ENCODE peak calls at places on chromosomes 1 and 21, in five cellular contexts. One of them, this sample, is unnamed. For H3K27me3 and H3K36me3, the result is how much of the 10 kb centered on the place peaks cover.

GRCh38 chr1:208239518-208240381 is 4.4 kb downstream of the PLXNA2 start:
- DNase-seq in tibial artery: no peak
- DNase-seq in adipocyte: no peak
- DNase-seq in psoas muscle: no peak
- DNase-seq in K562: no peak
- DNase-seq in this sample: no peak

GRCh38 chr1:172185206-172185605 is 235.3 kb upstream of the C1orf105 start:
- DNase-seq in tibial artery: no peak
- DNase-seq in adipocyte: peak
- DNase-seq in psoas muscle: no peak
- DNase-seq in K562: no peak
- DNase-seq in this sample: no peak

GRCh38 chr21:44506279-44507255 is 33.4 kb downstream of the KRTAP10-1 start:
- DNase-seq in tibial artery: no peak
- DNase-seq in adipocyte: no peak
- DNase-seq in psoas muscle: no peak
- DNase-seq in K562: no peak
- DNase-seq in this sample: no peak

GRCh38 chr21:32844653-32845443 is 73.3 kb upstream of the PAXBP1 start:
- DNase-seq in tibial artery: no peak
- DNase-seq in adipocyte: peak
- DNase-seq in psoas muscle: no peak
- DNase-seq in K562: no peak
- DNase-seq in this sample: peak

GRCh38 chr1:180527270-180527669 is 24.9 kb upstream of the ACBD6 start:
- DNase-seq in tibial artery: no peak
- DNase-seq in adipocyte: peak
- DNase-seq in psoas muscle: no peak
- DNase-seq in K562: peak
- DNase-seq in this sample: peak

GRCh38 chr1:40887652-40888051 is 25.5 kb upstream of the CITED4 start:
- DNase-seq in tibial artery: no peak
- DNase-seq in adipocyte: no peak
- DNase-seq in psoas muscle: no peak
- DNase-seq in K562: no peak
- DNase-seq in this sample: no peak

GRCh38 chr21:17105972-17106371 is 406.9 kb upstream of the CXADR start:
- DNase-seq in tibial artery: peak
- DNase-seq in adipocyte: peak
- DNase-seq in psoas muscle: no peak
- DNase-seq in K562: no peak
- DNase-seq in this sample: no peak

GRCh38 chr21:45363921-45364463 is 41.0 kb upstream of the COL18A1 start:
- DNase-seq in tibial artery: peak
- DNase-seq in adipocyte: peak
- DNase-seq in psoas muscle: peak
- DNase-seq in K562: peak
- DNase-seq in this sample: peak

GRCh38 chr1:70140343-70140742 is 65.0 kb downstream of the LRRC40 start:
- DNase-seq in tibial artery: no peak
- DNase-seq in adipocyte: peak
- DNase-seq in psoas muscle: no peak
- DNase-seq in K562: no peak
- DNase-seq in this sample: no peak

GRCh38 chr1:30371179-30371788 is 352.1 kb downstream of the MATN1 start:
- DNase-seq in tibial artery: no peak
- DNase-seq in adipocyte: no peak
- DNase-seq in psoas muscle: no peak
- DNase-seq in K562: no peak
- DNase-seq in this sample: no peak

GRCh38 chr1:231420299-231420958 is 1.7 kb downstream of the EGLN1 start:
- DNase-seq in tibial artery: no peak
- DNase-seq in adipocyte: peak
- DNase-seq in psoas muscle: no peak
- DNase-seq in K562: peak
- DNase-seq in this sample: no peak

GRCh38 chr1:39258925-39259244 is 54.4 kb downstream of the MACF1 start:
- DNase-seq in tibial artery: no peak
- DNase-seq in adipocyte: no peak
- DNase-seq in psoas muscle: no peak
- DNase-seq in K562: no peak
- DNase-seq in this sample: no peak

GRCh38 chr1:25217015-25217414 is 15.3 kb downstream of the SYF2 start:
- DNase-seq in tibial artery: no peak
- DNase-seq in adipocyte: no peak
- DNase-seq in psoas muscle: no peak
- DNase-seq in K562: no peak
- DNase-seq in this sample: no peak

GRCh38 chr1:8472668-8473067 is 154.8 kb downstream of the SLC45A1 start:
- DNase-seq in tibial artery: no peak
- DNase-seq in adipocyte: no peak
- DNase-seq in psoas muscle: no peak
- DNase-seq in K562: no peak
- DNase-seq in this sample: no peak

GRCh38 chr1:173489149-173489600 is 12.0 kb downstream of the PRDX6 start:
- DNase-seq in tibial artery: no peak
- DNase-seq in adipocyte: no peak
- DNase-seq in psoas muscle: no peak
- DNase-seq in K562: no peak
- DNase-seq in this sample: no peak

GRCh38 chr1:113178522-113178921 is 105.5 kb downstream of the LRIG2 start:
- DNase-seq in tibial artery: no peak
- DNase-seq in adipocyte: no peak
- DNase-seq in psoas muscle: no peak
- DNase-seq in K562: no peak
- DNase-seq in this sample: no peak

GRCh38 chr1:17363771-17364170 is 8.2 kb upstream of the PADI6 start:
- DNase-seq in tibial artery: no peak
- DNase-seq in adipocyte: no peak
- DNase-seq in psoas muscle: no peak
- DNase-seq in K562: no peak
- DNase-seq in this sample: no peak

GRCh38 chr1:183021405-183022201 is 1.6 kb upstream of the LAMC1 start:
- DNase-seq in tibial artery: no peak
- DNase-seq in adipocyte: no peak
- DNase-seq in psoas muscle: no peak
- DNase-seq in K562: no peak
- DNase-seq in this sample: no peak

GRCh38 chr1:5752715-5753330 is 239.4 kb downstream of the NPHP4 start:
- DNase-seq in tibial artery: no peak
- DNase-seq in adipocyte: no peak
- DNase-seq in psoas muscle: no peak
- DNase-seq in K562: no peak
- DNase-seq in this sample: no peak

GRCh38 chr1:119631433-119632102 is 16.5 kb downstream of the ZNF697 start:
- DNase-seq in tibial artery: peak
- DNase-seq in adipocyte: peak
- DNase-seq in psoas muscle: peak
- DNase-seq in K562: no peak
- DNase-seq in this sample: peak

GRCh38 chr1:244104309-244105060 is 53.4 kb downstream of the ZBTB18 start:
- DNase-seq in tibial artery: no peak
- DNase-seq in adipocyte: peak
- DNase-seq in psoas muscle: no peak
- DNase-seq in K562: no peak
- DNase-seq in this sample: peak

GRCh38 chr21:32233722-32234301 is 45.0 kb downstream of the MIS18A start:
- DNase-seq in tibial artery: no peak
- DNase-seq in adipocyte: no peak
- DNase-seq in psoas muscle: no peak
- DNase-seq in K562: no peak
- DNase-seq in this sample: no peak

GRCh38 chr1:226659641-226660040 is 79.4 kb downstream of the ITPKB start:
- DNase-seq in tibial artery: no peak
- DNase-seq in adipocyte: no peak
- DNase-seq in psoas muscle: peak
- DNase-seq in K562: no peak
- DNase-seq in this sample: no peak

GRCh38 chr1:226661965-226662364 is 77.1 kb downstream of the ITPKB start:
- DNase-seq in tibial artery: peak
- DNase-seq in adipocyte: peak
- DNase-seq in psoas muscle: peak
- DNase-seq in K562: no peak
- DNase-seq in this sample: no peak

GRCh38 chr1:226661271-226661670 is 77.8 kb downstream of the ITPKB start:
- DNase-seq in tibial artery: no peak
- DNase-seq in adipocyte: no peak
- DNase-seq in psoas muscle: peak
- DNase-seq in K562: no peak
- DNase-seq in this sample: no peak

GRCh38 chr1:226659136-226659535 is 79.9 kb downstream of the ITPKB start:
- DNase-seq in tibial artery: no peak
- DNase-seq in adipocyte: no peak
- DNase-seq in psoas muscle: peak
- DNase-seq in K562: no peak
- DNase-seq in this sample: no peak

DNA sequence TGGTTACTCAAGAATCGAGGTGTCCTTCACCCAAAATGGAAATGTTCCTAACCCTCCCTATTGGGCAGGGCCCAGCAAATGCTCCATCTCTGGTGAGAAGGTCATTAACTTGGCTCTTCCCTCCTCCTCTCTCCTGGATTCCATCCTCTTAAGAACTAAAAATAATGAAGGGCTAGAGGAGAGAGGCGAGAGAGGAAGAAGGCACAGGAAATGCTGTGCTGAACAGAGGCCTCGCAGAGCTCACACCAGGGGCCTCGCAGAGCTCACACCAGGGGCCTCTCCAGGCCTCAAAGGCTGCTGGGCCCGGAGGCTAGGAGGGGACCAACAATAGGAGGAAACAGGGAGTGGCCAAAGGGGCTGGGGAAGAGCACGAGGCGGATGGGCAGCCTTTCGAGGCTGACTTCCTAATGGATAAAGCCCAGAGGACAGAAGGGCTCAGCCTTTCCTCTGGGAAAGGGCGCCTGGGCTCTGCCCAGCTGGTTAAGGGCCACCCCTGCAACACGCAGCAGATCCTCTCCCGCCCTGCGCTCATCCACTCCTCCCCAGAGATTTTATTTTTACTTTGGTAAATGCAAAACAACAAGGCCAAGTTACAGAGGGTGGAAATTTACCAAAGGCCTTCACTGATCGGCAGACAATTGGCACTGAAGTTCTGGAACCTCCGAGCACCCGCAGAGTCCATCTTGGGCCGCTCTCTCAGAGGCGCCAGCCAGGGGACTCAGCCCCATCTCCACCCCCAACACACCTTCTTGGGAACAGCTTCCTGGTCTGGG is 78.5 kb downstream of the ITPKB start:
- DNase-seq in tibial artery: no peak
- DNase-seq in adipocyte: no peak
- DNase-seq in psoas muscle: peak
- DNase-seq in K562: no peak
- DNase-seq in this sample: no peak
- H3K4me3 ChIP-seq in tibial artery: no peak
- H3K4me3 ChIP-seq in adipocyte: no peak
- H3K4me3 ChIP-seq in psoas muscle: no peak
- H3K4me3 ChIP-seq in K562: no peak
- H3K4me3 ChIP-seq in this sample: no peak

GRCh38 chr1:157653494-157653873 is 47.1 kb downstream of the FCRL3 start:
- DNase-seq in tibial artery: no peak
- DNase-seq in adipocyte: no peak
- DNase-seq in psoas muscle: no peak
- DNase-seq in K562: no peak
- DNase-seq in this sample: no peak
- H3K27me3 ChIP-seq in tibial artery: under half
- H3K27me3 ChIP-seq in adipocyte: under half
- H3K27me3 ChIP-seq in psoas muscle: under half
- H3K27me3 ChIP-seq in K562: under half
- H3K27me3 ChIP-seq in this sample: under half

DNA sequence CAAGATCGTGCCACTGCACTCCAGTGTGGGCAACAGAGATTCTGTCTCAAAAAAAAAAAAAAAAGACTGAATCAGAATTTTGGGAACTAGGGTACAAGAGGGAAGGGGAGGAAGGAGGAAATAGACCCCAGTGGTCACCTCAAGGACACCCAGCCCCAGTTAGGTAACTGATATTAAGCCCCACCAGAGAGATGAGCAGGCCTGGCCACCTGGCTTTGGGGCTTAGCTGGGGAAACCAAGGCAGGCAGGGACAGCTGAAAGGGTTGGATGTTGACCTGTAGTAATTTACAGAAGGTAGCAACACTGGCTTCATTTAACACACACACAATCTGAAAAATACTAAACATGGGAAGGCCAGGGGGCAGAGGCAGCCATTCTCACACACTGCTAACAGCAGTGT is 5.2 kb upstream of the C1orf122 start:
- DNase-seq in tibial artery: no peak
- DNase-seq in adipocyte: no peak
- DNase-seq in psoas muscle: no peak
- DNase-seq in K562: no peak
- DNase-seq in this sample: no peak
- H3K36me3 ChIP-seq in tibial artery: half or more
- H3K36me3 ChIP-seq in adipocyte: half or more
- H3K36me3 ChIP-seq in psoas muscle: under half
- H3K36me3 ChIP-seq in K562: half or more
- H3K36me3 ChIP-seq in this sample: half or more

DNA sequence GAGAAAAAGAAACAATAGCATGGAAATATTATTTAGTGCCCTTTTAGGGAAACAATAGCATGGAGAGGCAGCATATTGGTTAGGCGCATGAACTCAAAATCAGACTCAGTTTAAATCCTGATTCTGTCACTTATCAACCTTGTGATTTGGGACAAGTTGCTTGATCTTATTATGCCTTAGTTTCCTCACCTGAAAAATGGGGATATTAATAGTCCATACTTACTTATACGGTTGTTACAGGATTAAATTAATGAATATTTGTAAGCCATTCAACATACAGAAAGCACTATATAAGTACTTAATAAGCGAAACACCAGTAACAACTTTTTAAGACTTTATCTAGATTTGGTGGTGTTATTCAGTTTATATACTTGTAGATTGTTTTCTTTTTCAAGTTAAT is 1.2 kb downstream of the TSEN15 start:
- DNase-seq in tibial artery: no peak
- DNase-seq in adipocyte: no peak
- DNase-seq in psoas muscle: no peak
- DNase-seq in K562: no peak
- DNase-seq in this sample: no peak
- H3K4me3 ChIP-seq in tibial artery: peak
- H3K4me3 ChIP-seq in adipocyte: peak
- H3K4me3 ChIP-seq in psoas muscle: peak
- H3K4me3 ChIP-seq in K562: peak
- H3K4me3 ChIP-seq in this sample: peak

GRCh38 chr1:157497284-157497683 is 55.0 kb downstream of the FCRL5 start:
- DNase-seq in tibial artery: no peak
- DNase-seq in adipocyte: no peak
- DNase-seq in psoas muscle: no peak
- DNase-seq in K562: no peak
- DNase-seq in this sample: no peak

GRCh38 chr1:157497987-157498781 is 54.1 kb downstream of the FCRL5 start:
- DNase-seq in tibial artery: no peak
- DNase-seq in adipocyte: no peak
- DNase-seq in psoas muscle: no peak
- DNase-seq in K562: no peak
- DNase-seq in this sample: no peak

GRCh38 chr1:157495285-157495684 is 57.0 kb downstream of the FCRL5 start:
- DNase-seq in tibial artery: no peak
- DNase-seq in adipocyte: no peak
- DNase-seq in psoas muscle: no peak
- DNase-seq in K562: no peak
- DNase-seq in this sample: no peak

GRCh38 chr1:157494093-157494492 is 58.2 kb downstream of the FCRL5 start:
- DNase-seq in tibial artery: no peak
- DNase-seq in adipocyte: no peak
- DNase-seq in psoas muscle: no peak
- DNase-seq in K562: no peak
- DNase-seq in this sample: no peak

GRCh38 chr1:157496121-157496526 is 56.2 kb downstream of the FCRL5 start:
- DNase-seq in tibial artery: peak
- DNase-seq in adipocyte: peak
- DNase-seq in psoas muscle: no peak
- DNase-seq in K562: peak
- DNase-seq in this sample: no peak
- H3K27me3 ChIP-seq in tibial artery: under half
- H3K27me3 ChIP-seq in adipocyte: under half
- H3K27me3 ChIP-seq in psoas muscle: under half
- H3K27me3 ChIP-seq in K562: under half
- H3K27me3 ChIP-seq in this sample: under half